ENCODE peak calls at places on chromosomes 6 and 20, in seven cellular contexts. R is GM12891, Z is H1, L is SK-N-SH, Q is GM12878, G is HepG2, W is K562. B is an unnamed sample.

GRCh38 chr6:47631248-47632196 is 66.9 kb upstream of the ADGRF4 start:
- DNase-seq in R (peak), Z (no peak), L (peak), Q (peak), G (peak), W (peak), B (peak)

GRCh38 chr6:146602526-146602925 is 3.8 kb downstream of the ADGB start:
- DNase-seq in R (no peak), Z (no peak), L (no peak), Q (no peak), G (no peak), W (no peak), B (no peak)

GRCh38 chr6:138246650-138247440 is 28.6 kb upstream of the PBOV1 start:
- DNase-seq in R (no peak), Z (no peak), L (no peak), Q (no peak), G (no peak), W (no peak), B (no peak)

GRCh38 chr6:35496851-35497570 is at the start of gene TEAD3:
- DNase-seq in R (peak), Z (no peak), L (peak), Q (no peak), G (peak), W (peak), B (peak)

GRCh38 chr20:53183181-53183580 is 211.0 kb downstream of the TSHZ2 start:
- DNase-seq in R (no peak), Z (no peak), L (no peak), Q (no peak), G (no peak), W (no peak), B (no peak)

GRCh38 chr6:36196049-36196879 is at the start of gene BRPF3:
- DNase-seq in R (peak), Z (peak), L (peak), Q (no peak), G (peak), W (peak), B (peak)

GRCh38 chr6:149851461-149851860 is 12.7 kb downstream of the LRP11 start:
- DNase-seq in R (no peak), Z (no peak), L (no peak), Q (no peak), G (no peak), W (no peak), B (no peak)

GRCh38 chr6:124926435-124926834 is 35.8 kb upstream of the RNF217 start:
- DNase-seq in R (no peak), Z (no peak), L (no peak), Q (no peak), G (no peak), W (no peak), B (no peak)

GRCh38 chr20:50630578-50631263 is 60.6 kb downstream of the RIPOR3 start:
- DNase-seq in R (no peak), Z (no peak), L (no peak), Q (no peak), G (no peak), W (no peak), B (no peak)

DNA sequence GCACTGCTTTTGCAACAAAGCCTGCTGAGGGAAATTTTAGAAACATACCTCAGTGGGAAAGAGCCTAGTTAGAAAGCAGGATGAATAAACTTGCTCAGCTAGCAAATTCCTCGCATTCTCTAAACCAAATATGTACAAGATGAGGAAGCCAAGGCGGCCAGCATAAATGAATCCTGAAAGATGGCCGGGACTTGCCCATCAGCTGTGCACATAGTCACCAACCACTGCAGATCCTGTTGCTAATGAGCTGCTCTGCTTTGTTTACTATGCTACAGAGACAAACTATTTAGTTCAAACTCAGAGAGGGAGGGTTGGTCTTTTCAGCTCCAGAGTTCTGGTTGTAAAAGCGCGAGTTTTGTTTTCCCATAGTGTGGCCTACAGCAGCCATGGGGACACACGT is 49.0 kb downstream of the TMEM170B start:
- DNase-seq in R (no peak), Z (no peak), L (no peak), Q (no peak), G (no peak), W (no peak), B (no peak)
- TF ChIP-seq TAF1 in R (no peak), Z (no peak), L (no peak), Q (no peak), G (no peak), W (no peak), B (no peak)

GRCh38 chr6:98977606-98978292 is 30.0 kb upstream of the FBXL4 start:
- DNase-seq in R (no peak), Z (no peak), L (no peak), Q (no peak), G (no peak), W (no peak), B (no peak)
- TF ChIP-seq TAF1 in R (no peak), Z (no peak), L (no peak), Q (no peak), G (no peak), W (no peak), B (no peak)

GRCh38 chr6:152380993-152381898 is 255.9 kb downstream of the SYNE1 start:
- DNase-seq in R (no peak), Z (no peak), L (peak), Q (no peak), G (peak), W (no peak), B (no peak)

GRCh38 chr6:152372945-152373344 is 264.2 kb downstream of the SYNE1 start:
- DNase-seq in R (no peak), Z (no peak), L (no peak), Q (no peak), G (no peak), W (no peak), B (no peak)

GRCh38 chr6:152380351-152380767 is 256.8 kb downstream of the SYNE1 start:
- DNase-seq in R (no peak), Z (no peak), L (peak), Q (no peak), G (peak), W (no peak), B (no peak)

GRCh38 chr6:152375200-152375599 is 262.0 kb downstream of the SYNE1 start:
- DNase-seq in R (no peak), Z (no peak), L (no peak), Q (no peak), G (no peak), W (no peak), B (no peak)

DNA sequence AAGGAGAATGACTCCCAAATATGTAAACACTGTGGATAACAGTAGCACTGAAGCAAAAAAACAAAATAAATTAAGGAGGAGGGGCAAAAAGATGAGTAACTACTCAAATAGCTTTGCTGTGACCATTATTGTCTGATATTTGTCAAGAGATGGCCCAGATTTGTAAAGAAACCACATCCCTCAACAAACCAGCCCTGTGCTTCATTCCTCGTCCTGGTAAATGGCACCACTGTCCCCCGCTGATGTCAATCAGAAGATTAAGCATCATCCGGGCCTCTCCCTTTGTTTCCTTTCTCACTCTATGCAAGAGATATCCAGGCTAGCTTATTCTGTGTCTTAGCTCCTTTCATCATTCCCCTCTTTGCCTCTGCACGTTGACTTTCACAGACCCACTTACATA is 259.0 kb downstream of the SYNE1 start:
- DNase-seq in R (no peak), Z (no peak), L (no peak), Q (no peak), G (peak), W (no peak), B (no peak)
- TF ChIP-seq TAF1 in R (no peak), Z (no peak), L (no peak), Q (no peak), G (no peak), W (no peak), B (no peak)

DNA sequence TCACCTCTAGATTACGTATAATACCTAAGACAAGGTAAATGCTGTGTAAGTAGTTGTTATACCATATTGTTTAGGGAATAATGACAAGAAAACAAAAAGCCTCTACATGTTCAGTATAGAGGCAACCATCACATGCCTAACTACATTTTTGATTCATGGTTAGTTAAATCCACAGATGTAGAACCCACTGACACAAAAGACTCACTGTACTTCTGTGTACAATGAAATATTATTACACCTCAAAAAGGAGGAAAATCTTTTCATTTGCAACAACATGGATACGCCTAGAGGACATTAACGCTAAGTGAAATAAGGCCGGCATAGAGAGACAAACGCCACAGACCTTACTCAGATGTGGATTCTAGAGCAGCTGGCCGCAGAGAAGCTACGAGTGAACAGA is 50.5 kb downstream of the NINL start:
- DNase-seq in R (no peak), Z (no peak), L (no peak), Q (no peak), G (no peak), W (no peak), B (no peak)
- TF ChIP-seq TAF1 in R (no peak), Z (no peak), L (no peak), Q (no peak), G (no peak), W (no peak), B (no peak)

GRCh38 chr6:82910818-82911217 is 154.8 kb downstream of the UBE3D start:
- DNase-seq in R (no peak), Z (no peak), L (no peak), Q (no peak), G (no peak), W (no peak), B (no peak)

GRCh38 chr6:82910394-82910793 is 155.2 kb downstream of the UBE3D start:
- DNase-seq in R (no peak), Z (no peak), L (no peak), Q (no peak), G (no peak), W (no peak), B (no peak)

GRCh38 chr6:82917346-82918064 is 148.1 kb downstream of the UBE3D start:
- DNase-seq in R (no peak), Z (no peak), L (no peak), Q (no peak), G (no peak), W (no peak), B (no peak)

GRCh38 chr6:82915666-82916065 is 150.0 kb downstream of the UBE3D start:
- DNase-seq in R (no peak), Z (no peak), L (no peak), Q (no peak), G (no peak), W (no peak), B (no peak)

DNA sequence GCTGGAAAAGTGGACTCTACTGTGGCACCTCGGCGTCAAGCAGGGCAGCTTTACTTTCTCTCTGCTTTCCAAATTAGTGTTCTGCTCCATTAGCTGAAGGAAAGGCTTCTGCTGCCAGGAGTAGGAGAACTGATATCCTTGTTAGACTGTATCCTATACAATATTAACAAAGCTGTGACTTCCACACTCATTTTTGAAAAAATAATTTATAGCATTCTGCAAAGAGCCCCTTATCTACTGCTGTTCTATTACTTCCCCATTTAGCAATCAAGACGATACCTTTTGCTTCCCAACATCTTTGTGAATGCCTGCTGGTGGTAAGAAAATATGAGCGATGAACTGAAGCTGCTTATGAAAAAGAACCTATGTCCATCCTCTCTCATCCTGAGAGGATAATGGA is 151.1 kb downstream of the UBE3D start:
- DNase-seq in R (no peak), Z (no peak), L (no peak), Q (no peak), G (no peak), W (no peak), B (no peak)
- TF ChIP-seq TAF1 in R (no peak), Z (no peak), L (no peak), Q (no peak), G (no peak), W (no peak), B (no peak)

GRCh38 chr20:6665161-6665560 is 102.3 kb upstream of the BMP2 start:
- DNase-seq in R (no peak), Z (no peak), L (no peak), Q (no peak), G (no peak), W (no peak), B (no peak)
- TF ChIP-seq TAF1 in R (no peak), Z (no peak), L (no peak), Q (no peak), G (no peak), W (no peak), B (no peak)

GRCh38 chr20:47611785-47612184 is 110.1 kb downstream of the NCOA3 start:
- DNase-seq in R (no peak), Z (no peak), L (no peak), Q (no peak), G (no peak), W (no peak), B (no peak)

GRCh38 chr20:47614703-47615309 is 113.1 kb downstream of the NCOA3 start:
- DNase-seq in R (no peak), Z (no peak), L (no peak), Q (no peak), G (no peak), W (peak), B (no peak)

GRCh38 chr20:47610247-47610944 is 108.7 kb downstream of the NCOA3 start:
- DNase-seq in R (no peak), Z (no peak), L (no peak), Q (peak), G (no peak), W (peak), B (no peak)

GRCh38 chr20:47610945-47611250 is 109.2 kb downstream of the NCOA3 start:
- DNase-seq in R (no peak), Z (no peak), L (no peak), Q (no peak), G (no peak), W (no peak), B (no peak)

DNA sequence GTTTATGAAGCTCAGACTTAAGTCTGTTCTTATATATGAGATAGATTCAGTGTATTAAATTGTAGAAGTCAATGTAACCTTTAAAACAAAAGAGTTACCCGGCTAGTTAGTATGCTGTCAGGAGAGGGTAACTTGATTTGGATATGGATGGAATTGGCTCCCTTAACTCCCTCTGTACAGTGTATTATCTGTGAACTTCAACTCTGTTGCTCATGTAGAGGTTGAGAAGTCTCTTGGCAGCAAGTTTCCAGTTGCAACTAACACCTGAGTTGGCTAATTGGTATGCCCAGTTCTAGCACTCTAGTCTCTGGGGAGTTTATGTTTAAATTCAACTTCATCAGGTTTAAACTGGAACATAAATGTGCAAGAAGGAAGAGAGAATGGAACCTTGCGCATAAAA is 111.0 kb downstream of the NCOA3 start:
- DNase-seq in R (no peak), Z (no peak), L (no peak), Q (no peak), G (no peak), W (no peak), B (no peak)
- TF ChIP-seq TAF1 in R (no peak), Z (no peak), L (no peak), Q (no peak), G (no peak), W (no peak), B (no peak)

GRCh38 chr20:20549699-20550098 is 162.7 kb downstream of the RALGAPA2 start:
- DNase-seq in R (no peak), Z (no peak), L (no peak), Q (no peak), G (peak), W (no peak), B (no peak)
- TF ChIP-seq TAF1 in R (no peak), Z (no peak), L (no peak), Q (no peak), G (no peak), W (no peak), B (no peak)

B was measured in GM12892.